ENCODE peak calls at places on chromosomes 12 and 14, in four cellular contexts. B is Calu3, O is body of pancreas, E is Panc1. Z is an unnamed sample.

GRCh38 chr12:64976131-64976530 is 145.0 kb downstream of the WIF1 start:
- DNase-seq in B (peak), O (no peak), E (no peak), Z (no peak)

GRCh38 chr12:49552014-49552413 is 13.2 kb downstream of the KCNH3 start:
- DNase-seq in B (no peak), O (peak), E (no peak), Z (no peak)

GRCh38 chr12:129064201-129064881 is 211.1 kb downstream of the GLT1D1 start:
- DNase-seq in B (no peak), O (no peak), E (no peak), Z (no peak)

GRCh38 chr12:47742253-47742825 is 16.3 kb downstream of the RAPGEF3 start:
- DNase-seq in B (peak), O (peak), E (peak), Z (peak)

GRCh38 chr12:132922676-132923075 is 33.4 kb downstream of the ZNF605 start:
- DNase-seq in B (no peak), O (no peak), E (no peak), Z (no peak)

GRCh38 chr12:78483767-78484315 is 380.7 kb upstream of the SYT1 start:
- DNase-seq in B (no peak), O (no peak), E (no peak), Z (no peak)

GRCh38 chr12:94147991-94148840 is at the start of gene PLXNC1:
- DNase-seq in B (peak), O (peak), E (no peak), Z (peak)

GRCh38 chr12:26047401-26048226 is 77.2 kb downstream of the BHLHE41 start:
- DNase-seq in B (no peak), O (no peak), E (no peak), Z (no peak)

GRCh38 chr14:105020815-105021655 is at the start of gene CDCA4:
- DNase-seq in B (peak), O (peak), E (no peak), Z (peak)

GRCh38 chr12:24719293-24719721 is 229.6 kb downstream of the BCAT1 start:
- DNase-seq in B (no peak), O (no peak), E (no peak), Z (peak)

GRCh38 chr14:20512139-20512905 is 7.0 kb downstream of the RNASE10 start:
- DNase-seq in B (no peak), O (no peak), E (no peak), Z (no peak)

GRCh38 chr14:76904100-76904739 is 78.0 kb downstream of the LRRC74A start:
- DNase-seq in B (no peak), O (peak), E (no peak), Z (peak)

GRCh38 chr12:129325566-129325965 is 472.3 kb downstream of the GLT1D1 start:
- DNase-seq in B (no peak), O (no peak), E (no peak), Z (no peak)

GRCh38 chr12:58117201-58117600 is 175.8 kb downstream of the ATP23 start:
- DNase-seq in B (no peak), O (no peak), E (no peak), Z (no peak)

GRCh38 chr12:23084236-23084995 is 459.4 kb downstream of the ETNK1 start:
- DNase-seq in B (peak), O (peak), E (no peak), Z (peak)

GRCh38 chr12:53719649-53720048 is 7.6 kb downstream of the CALCOCO1 start:
- DNase-seq in B (no peak), O (no peak), E (no peak), Z (peak)

GRCh38 chr12:77725611-77726010 is 105.1 kb upstream of the NAV3 start:
- DNase-seq in B (no peak), O (no peak), E (no peak), Z (peak)

GRCh38 chr14:87566986-87567385 is 426.0 kb downstream of the GALC start:
- DNase-seq in B (no peak), O (no peak), E (no peak), Z (peak)

GRCh38 chr12:52020539-52021336 is 14.0 kb downstream of the TAMALIN start:
- DNase-seq in B (peak), O (peak), E (no peak), Z (peak)

GRCh38 chr14:35213869-35214387 is 78.3 kb upstream of the PSMA6 start:
- DNase-seq in B (no peak), O (no peak), E (no peak), Z (peak)

GRCh38 chr12:22312336-22312735 is 22.2 kb downstream of the ST8SIA1 start:
- DNase-seq in B (peak), O (no peak), E (no peak), Z (peak)

GRCh38 chr12:54029529-54030441 is 1.5 kb downstream of the HOXC6 start:
- DNase-seq in B (no peak), O (no peak), E (no peak), Z (no peak)

GRCh38 chr14:79017561-79017960 is 847.4 kb downstream of the NRXN3 start:
- DNase-seq in B (no peak), O (no peak), E (no peak), Z (no peak)

GRCh38 chr14:46259536-46259935 is 392.0 kb downstream of the RPL10L start:
- DNase-seq in B (peak), O (no peak), E (no peak), Z (no peak)

DNA sequence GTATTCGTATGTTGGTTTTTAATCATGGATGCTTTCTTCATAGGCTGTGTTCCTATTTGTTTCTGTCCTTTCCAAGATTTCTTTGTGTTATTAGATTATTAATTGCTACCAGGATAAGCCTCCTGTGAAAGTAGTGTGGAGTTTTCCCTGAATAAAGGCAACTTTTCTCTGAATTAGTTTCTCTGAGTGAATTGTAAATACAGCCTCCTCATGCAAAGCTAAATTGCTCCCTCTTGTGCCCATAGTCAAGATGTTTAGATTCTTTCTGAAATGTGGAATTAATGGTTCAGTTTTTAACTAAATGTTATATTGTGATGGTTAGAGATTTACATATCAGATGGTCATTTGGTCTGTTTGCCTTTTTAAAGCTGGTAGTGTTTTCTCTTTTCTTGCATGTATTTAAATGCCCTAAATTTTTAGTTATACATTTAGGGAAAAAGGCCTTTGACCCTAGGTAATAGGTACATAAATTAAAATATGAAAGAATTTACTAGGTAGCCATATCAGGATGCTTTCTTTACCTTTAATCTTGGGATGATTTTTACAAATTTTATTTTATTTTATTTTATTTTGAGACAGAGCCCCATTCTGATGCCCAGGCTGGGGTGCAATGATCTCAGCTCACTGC is 8.9 kb downstream of the APAF1 start:
- DNase-seq in B (peak), O (peak), E (no peak), Z (peak)
- TF ChIP-seq CTCF in B (peak), O (peak), E (peak), Z (peak)

GRCh38 chr14:103547941-103548462 is 14.5 kb downstream of the BAG5 start:
- DNase-seq in B (no peak), O (no peak), E (no peak), Z (no peak)

GRCh38 chr14:103551338-103551762 is 11.1 kb downstream of the BAG5 start:
- DNase-seq in B (no peak), O (no peak), E (no peak), Z (no peak)

GRCh38 chr14:103548463-103549351 is 13.8 kb downstream of the BAG5 start:
- DNase-seq in B (no peak), O (no peak), E (no peak), Z (no peak)

GRCh38 chr14:103550451-103551337 is 11.8 kb downstream of the BAG5 start:
- DNase-seq in B (no peak), O (no peak), E (no peak), Z (no peak)

DNA sequence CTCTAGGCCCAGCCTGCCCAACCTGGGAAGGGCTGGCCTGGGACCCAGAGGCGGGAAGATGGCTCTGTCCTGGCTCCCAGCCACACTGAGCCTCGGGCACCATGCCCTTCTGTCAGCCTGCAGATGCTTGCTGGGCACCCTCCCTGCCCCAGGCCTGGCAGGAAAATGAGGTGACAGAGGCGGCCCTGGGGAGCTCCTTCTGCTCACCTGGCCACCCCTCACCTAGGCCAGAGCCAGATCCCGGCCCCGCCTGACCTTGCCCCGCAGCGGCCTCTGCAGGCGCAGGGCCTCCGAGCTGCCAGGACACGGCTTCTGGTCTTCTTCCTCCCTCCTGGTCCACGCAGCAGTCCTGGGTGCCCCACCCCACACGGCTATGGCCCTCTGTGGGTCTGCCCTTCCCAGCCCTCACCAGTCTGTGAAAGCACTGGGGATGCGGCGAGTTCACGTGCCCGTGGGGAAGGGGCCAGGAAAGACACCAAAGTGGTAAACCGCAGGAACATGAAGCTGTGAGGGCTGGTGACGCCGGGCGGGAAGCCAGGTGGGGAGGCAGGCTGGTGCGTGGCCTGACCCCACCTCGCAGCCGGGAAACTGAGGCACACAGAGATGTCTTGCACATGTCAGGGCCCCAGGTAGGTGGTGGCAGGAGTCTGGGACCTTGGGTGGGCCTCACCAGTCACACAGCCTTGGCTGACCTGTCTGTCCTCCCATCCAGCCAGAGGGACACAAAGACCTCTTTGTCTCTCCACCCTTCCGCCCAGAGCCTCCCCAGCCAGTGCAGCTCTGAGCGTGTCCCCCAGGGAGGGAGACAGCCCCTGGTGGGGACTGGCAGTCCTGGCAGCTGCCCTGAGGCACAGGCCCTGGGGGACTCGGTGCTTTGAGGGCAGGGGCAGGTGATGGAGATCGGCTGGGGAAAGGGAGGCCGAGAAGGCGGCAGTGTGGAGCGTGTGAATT is 12.8 kb downstream of the BAG5 start:
- DNase-seq in B (no peak), O (peak), E (no peak), Z (no peak)
- TF ChIP-seq CTCF in B (no peak), O (no peak), E (no peak), Z (no peak)

GRCh38 chr12:15858348-15858747 is 23.8 kb upstream of the STRAP start:
- DNase-seq in B (no peak), O (no peak), E (no peak), Z (no peak)
- TF ChIP-seq CTCF in B (no peak), O (no peak), E (no peak), Z (peak)

GRCh38 chr14:74290415-74290814 is 12.3 kb downstream of the ABCD4 start:
- DNase-seq in B (no peak), O (no peak), E (no peak), Z (peak)
- TF ChIP-seq CTCF in B (peak), O (peak), E (peak), Z (peak)

GRCh38 chr14:95359974-95360826 is 40.5 kb upstream of the CLMN start:
- DNase-seq in B (peak), O (peak), E (no peak), Z (no peak)
- TF ChIP-seq CTCF in B (no peak), O (no peak), E (no peak), Z (no peak)

GRCh38 chr12:103637429-103637828 is 50.4 kb downstream of the STAB2 start:
- DNase-seq in B (no peak), O (no peak), E (no peak), Z (no peak)

GRCh38 chr12:103627189-103627855 is 40.2 kb downstream of the STAB2 start:
- DNase-seq in B (no peak), O (no peak), E (no peak), Z (no peak)

GRCh38 chr12:103634732-103635131 is 47.7 kb downstream of the STAB2 start:
- DNase-seq in B (no peak), O (no peak), E (no peak), Z (no peak)

GRCh38 chr12:103635419-103635818 is 48.3 kb downstream of the STAB2 start:
- DNase-seq in B (no peak), O (no peak), E (no peak), Z (no peak)

GRCh38 chr12:103632554-103633216 is 45.6 kb downstream of the STAB2 start:
- DNase-seq in B (peak), O (peak), E (peak), Z (peak)
- TF ChIP-seq CTCF in B (peak), O (peak), E (peak), Z (peak)

DNA sequence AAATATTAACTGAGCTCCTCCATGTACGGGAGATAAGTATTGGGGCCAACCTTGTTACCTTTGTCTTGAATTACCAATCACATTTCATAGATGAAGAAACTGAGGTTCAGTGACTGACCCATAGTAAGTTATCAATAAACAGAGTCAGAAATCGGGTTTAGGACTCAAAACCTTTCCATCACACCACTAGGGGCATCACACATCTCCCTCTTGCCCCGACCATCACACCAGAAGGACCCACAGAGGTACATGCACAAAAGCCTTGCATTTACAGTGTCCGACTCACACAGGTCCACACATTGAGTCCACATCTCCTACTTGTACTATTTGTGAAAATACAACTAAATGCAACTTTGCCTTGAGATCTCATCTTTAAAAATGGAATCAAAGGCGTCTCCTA is 29.4 kb downstream of the KCNA5 start:
- DNase-seq in B (no peak), O (no peak), E (no peak), Z (no peak)
- TF ChIP-seq CTCF in B (no peak), O (no peak), E (peak), Z (no peak)

DNA sequence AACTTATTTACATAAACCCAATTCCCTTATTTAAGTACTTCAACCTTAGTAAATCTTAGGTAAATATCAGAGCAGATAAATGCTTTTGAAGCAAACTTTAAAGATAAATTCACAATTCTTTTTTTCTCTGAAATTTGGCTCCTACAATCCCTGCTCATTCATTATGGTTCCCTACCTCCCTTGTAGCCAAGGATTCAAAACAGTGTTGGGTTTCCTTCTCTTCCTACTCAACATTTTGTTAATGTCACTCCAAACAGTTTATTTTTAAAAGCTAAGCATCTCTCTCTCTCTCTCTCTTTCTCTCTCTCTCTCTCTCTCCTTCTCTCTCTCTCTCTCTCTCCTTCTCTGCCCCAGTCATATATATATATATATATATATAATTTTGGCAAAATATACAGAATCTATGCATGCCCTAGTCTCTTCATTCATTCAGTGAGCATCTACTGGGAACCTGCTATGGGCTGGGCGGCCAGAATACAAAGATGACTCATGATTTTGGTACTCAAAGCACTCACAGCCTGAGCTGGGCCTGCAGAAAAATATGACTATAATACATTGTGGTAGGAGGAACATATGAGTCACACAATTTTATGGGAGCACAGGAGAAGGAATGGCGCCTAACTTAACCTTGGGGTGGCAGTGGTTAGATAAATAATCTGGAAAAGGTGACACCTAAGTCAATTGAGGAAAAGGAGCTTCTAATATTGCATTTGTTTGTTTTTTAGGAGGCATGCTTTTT is 123.7 kb upstream of the DHRS4 start:
- DNase-seq in B (peak), O (peak), E (peak), Z (peak)
- TF ChIP-seq CTCF in B (no peak), O (no peak), E (no peak), Z (no peak)

Z was measured in fibroblast of the aortic adventitia.